ENCODE peak calls at places on chromosome 10, in ten cellular contexts. H is progenitor cell of endocrine pancreas; P is transverse colon; X is left ventricle myocardium inferior; V is epithelial cell of proximal tubule; R is PC-3; O is stimulated activated CD8-positive, alpha-beta memory T cell treated with anti-CD3 and anti-CD28 coated beads, Interleukin-4, amount 100 ng/mL, for 4 hours; I is dorsolateral prefrontal cortex; S is effector CD4-positive, alpha-beta T cell; T is RCC 7860. C is an unnamed sample.

GRCh38 chr10:11560076-11560709 is 51.3 kb downstream of the USP6NL start:
- DNase-seq in H (no peak), P (no peak), X (no peak), V (no peak), R (no peak), O (no peak), I (no peak), S (no peak), T (peak), C (no peak)

GRCh38 chr10:24344695-24345473 is 135.9 kb downstream of the KIAA1217 start:
- DNase-seq in H (no peak), P (no peak), X (no peak), V (no peak), R (no peak), O (no peak), I (no peak), S (no peak), T (no peak), C (no peak)

GRCh38 chr10:109007514-109007913 is 915.8 kb downstream of the XPNPEP1 start:
- DNase-seq in H (no peak), P (no peak), X (no peak), V (no peak), R (no peak), O (no peak), I (no peak), S (no peak), T (no peak), C (no peak)

GRCh38 chr10:121357323-121357835 is 240.9 kb downstream of the FGFR2 start:
- DNase-seq in H (no peak), P (no peak), X (no peak), V (peak), R (no peak), O (no peak), I (no peak), S (no peak), T (no peak), C (no peak)

GRCh38 chr10:124837687-124838086 is 36.1 kb downstream of the ABRAXAS2 start:
- DNase-seq in H (no peak), P (no peak), X (no peak), V (no peak), R (no peak), O (no peak), I (no peak), S (no peak), T (no peak), C (no peak)

GRCh38 chr10:99993994-99994689 is 15.6 kb downstream of the DNMBP start:
- DNase-seq in H (no peak), P (peak), X (peak), V (no peak), R (peak), O (peak), I (no peak), S (peak), T (no peak), C (no peak)

GRCh38 chr10:117860135-117860534 is 186.6 kb downstream of the RAB11FIP2 start:
- DNase-seq in H (no peak), P (no peak), X (no peak), V (no peak), R (peak), O (no peak), I (no peak), S (no peak), T (no peak), C (no peak)

GRCh38 chr10:6208781-6209235 is 6.1 kb downstream of the PFKFB3 start:
- DNase-seq in H (no peak), P (no peak), X (no peak), V (no peak), R (no peak), O (no peak), I (no peak), S (no peak), T (no peak), C (no peak)

GRCh38 chr10:86163522-86164215 is 202.9 kb downstream of the GRID1 start:
- DNase-seq in H (no peak), P (peak), X (no peak), V (peak), R (no peak), O (no peak), I (peak), S (no peak), T (no peak), C (no peak)

GRCh38 chr10:6140965-6141295 is 52.1 kb downstream of the RBM17 start:
- DNase-seq in H (no peak), P (no peak), X (no peak), V (no peak), R (no peak), O (no peak), I (no peak), S (no peak), T (no peak), C (no peak)

GRCh38 chr10:131474426-131474825 is 162.9 kb upstream of the TCERG1L start:
- DNase-seq in H (no peak), P (no peak), X (no peak), V (no peak), R (no peak), O (no peak), I (no peak), S (no peak), T (no peak), C (no peak)